ENCODE peak calls at places on chromosome 1, in four cellular contexts. One of them, this sample, is unnamed.

GRCh38 chr1:29503441-29503840 is 267.1 kb downstream of the PTPRU start:
- DNase-seq in GM12878: no peak
- DNase-seq in K562: no peak
- DNase-seq in HepG2: no peak
- DNase-seq in this sample: no peak

GRCh38 chr1:226664413-226665101 is 74.5 kb downstream of the ITPKB start:
- DNase-seq in HepG2: no peak
- DNase-seq in GM12878: no peak
- DNase-seq in K562: no peak
- DNase-seq in this sample: peak

GRCh38 chr1:87706779-87707228 is 378.1 kb downstream of the LMO4 start:
- DNase-seq in GM12878: no peak
- DNase-seq in HepG2: no peak
- DNase-seq in K562: no peak
- DNase-seq in this sample: no peak

GRCh38 chr1:229900220-229900619 is 166.8 kb upstream of the GALNT2 start:
- DNase-seq in GM12878: no peak
- DNase-seq in HepG2: no peak
- DNase-seq in K562: peak
- DNase-seq in this sample: no peak

GRCh38 chr1:231808990-231809389 is 182.4 kb downstream of the DISC1 start:
- DNase-seq in K562: peak
- DNase-seq in HepG2: no peak
- DNase-seq in GM12878: no peak
- DNase-seq in this sample: peak

GRCh38 chr1:161962094-161962887 is 61.4 kb downstream of the OLFML2B start:
- DNase-seq in K562: no peak
- DNase-seq in GM12878: peak
- DNase-seq in HepG2: no peak
- DNase-seq in this sample: peak

GRCh38 chr1:167430134-167430848 is 88.0 kb downstream of the CD247 start:
- DNase-seq in K562: no peak
- DNase-seq in GM12878: no peak
- DNase-seq in HepG2: no peak
- DNase-seq in this sample: no peak

GRCh38 chr1:208369050-208369449 is 124.9 kb upstream of the PLXNA2 start:
- DNase-seq in K562: no peak
- DNase-seq in GM12878: no peak
- DNase-seq in HepG2: no peak
- DNase-seq in this sample: no peak

GRCh38 chr1:7235871-7236472 is 450.7 kb downstream of the CAMTA1 start:
- DNase-seq in K562: peak
- DNase-seq in HepG2: no peak
- DNase-seq in GM12878: no peak
- DNase-seq in this sample: no peak

GRCh38 chr1:116020668-116021272 is 44.5 kb downstream of the SLC22A15 start:
- DNase-seq in K562: peak
- DNase-seq in HepG2: peak
- DNase-seq in GM12878: no peak
- DNase-seq in this sample: peak

GRCh38 chr1:53069265-53069662 is 7.3 kb downstream of the PODN start:
- DNase-seq in K562: no peak
- DNase-seq in HepG2: no peak
- DNase-seq in GM12878: no peak
- DNase-seq in this sample: no peak

GRCh38 chr1:1665815-1666251 is 7.0 kb upstream of the CDK11B start:
- DNase-seq in K562: peak
- DNase-seq in GM12878: no peak
- DNase-seq in HepG2: no peak
- DNase-seq in this sample: no peak

GRCh38 chr1:230708631-230709580 is 5.0 kb downstream of the AGT start:
- DNase-seq in K562: peak
- DNase-seq in HepG2: peak
- DNase-seq in GM12878: no peak
- DNase-seq in this sample: no peak

GRCh38 chr1:28811766-28812668 is at the start of gene OPRD1:
- DNase-seq in GM12878: no peak
- DNase-seq in HepG2: no peak
- DNase-seq in K562: no peak
- DNase-seq in this sample: no peak

GRCh38 chr1:29171089-29171488 is 10.6 kb downstream of the SRSF4 start:
- DNase-seq in K562: no peak
- DNase-seq in HepG2: no peak
- DNase-seq in GM12878: peak
- DNase-seq in this sample: no peak

GRCh38 chr1:181655756-181656155 is 172.4 kb downstream of the CACNA1E start:
- DNase-seq in GM12878: no peak
- DNase-seq in K562: no peak
- DNase-seq in HepG2: no peak
- DNase-seq in this sample: no peak

GRCh38 chr1:111517464-111518225 is 14.2 kb upstream of the ADORA3 start:
- DNase-seq in HepG2: no peak
- DNase-seq in K562: no peak
- DNase-seq in GM12878: no peak
- DNase-seq in this sample: no peak

GRCh38 chr1:165383067-165383466 is 26.6 kb upstream of the LMX1A start:
- DNase-seq in GM12878: no peak
- DNase-seq in HepG2: no peak
- DNase-seq in K562: no peak
- DNase-seq in this sample: no peak

GRCh38 chr1:224784606-224785328 is 144.7 kb upstream of the DNAH14 start:
- DNase-seq in K562: no peak
- DNase-seq in GM12878: no peak
- DNase-seq in HepG2: no peak
- DNase-seq in this sample: no peak

GRCh38 chr1:190564117-190564516 is 86.5 kb upstream of the BRINP3 start:
- DNase-seq in HepG2: no peak
- DNase-seq in K562: no peak
- DNase-seq in GM12878: no peak
- DNase-seq in this sample: no peak

GRCh38 chr1:55555971-55556370 is 340.8 kb upstream of the USP24 start:
- DNase-seq in K562: no peak
- DNase-seq in GM12878: no peak
- DNase-seq in HepG2: no peak
- DNase-seq in this sample: no peak

GRCh38 chr1:50424045-50424939 is 1.0 kb upstream of the DMRTA2 start:
- DNase-seq in K562: no peak
- DNase-seq in HepG2: no peak
- DNase-seq in GM12878: no peak
- DNase-seq in this sample: peak
- TF ChIP-seq EZH2 in K562: no peak
- TF ChIP-seq EZH2 in HepG2: no peak
- TF ChIP-seq EZH2 in GM12878: no peak
- TF ChIP-seq EZH2 in this sample: peak

GRCh38 chr1:77016371-77016770 is 149.1 kb downstream of the ST6GALNAC5 start:
- DNase-seq in K562: no peak
- DNase-seq in HepG2: no peak
- DNase-seq in GM12878: no peak
- DNase-seq in this sample: no peak

GRCh38 chr1:77010937-77011336 is 143.7 kb downstream of the ST6GALNAC5 start:
- DNase-seq in HepG2: no peak
- DNase-seq in GM12878: no peak
- DNase-seq in K562: no peak
- DNase-seq in this sample: no peak

GRCh38 chr1:77015748-77016341 is 148.6 kb downstream of the ST6GALNAC5 start:
- DNase-seq in K562: no peak
- DNase-seq in HepG2: no peak
- DNase-seq in GM12878: no peak
- DNase-seq in this sample: no peak

GRCh38 chr1:77018386-77019156 is 151.3 kb downstream of the ST6GALNAC5 start:
- DNase-seq in K562: no peak
- DNase-seq in GM12878: no peak
- DNase-seq in HepG2: no peak
- DNase-seq in this sample: no peak

GRCh38 chr1:77014396-77014795 is 147.1 kb downstream of the ST6GALNAC5 start:
- DNase-seq in GM12878: no peak
- DNase-seq in K562: no peak
- DNase-seq in HepG2: no peak
- DNase-seq in this sample: no peak
- TF ChIP-seq MYC in GM12878: no peak
- TF ChIP-seq MYC in K562: no peak
- TF ChIP-seq MYC in HepG2: no peak
- TF ChIP-seq MYC in this sample: no peak

DNA sequence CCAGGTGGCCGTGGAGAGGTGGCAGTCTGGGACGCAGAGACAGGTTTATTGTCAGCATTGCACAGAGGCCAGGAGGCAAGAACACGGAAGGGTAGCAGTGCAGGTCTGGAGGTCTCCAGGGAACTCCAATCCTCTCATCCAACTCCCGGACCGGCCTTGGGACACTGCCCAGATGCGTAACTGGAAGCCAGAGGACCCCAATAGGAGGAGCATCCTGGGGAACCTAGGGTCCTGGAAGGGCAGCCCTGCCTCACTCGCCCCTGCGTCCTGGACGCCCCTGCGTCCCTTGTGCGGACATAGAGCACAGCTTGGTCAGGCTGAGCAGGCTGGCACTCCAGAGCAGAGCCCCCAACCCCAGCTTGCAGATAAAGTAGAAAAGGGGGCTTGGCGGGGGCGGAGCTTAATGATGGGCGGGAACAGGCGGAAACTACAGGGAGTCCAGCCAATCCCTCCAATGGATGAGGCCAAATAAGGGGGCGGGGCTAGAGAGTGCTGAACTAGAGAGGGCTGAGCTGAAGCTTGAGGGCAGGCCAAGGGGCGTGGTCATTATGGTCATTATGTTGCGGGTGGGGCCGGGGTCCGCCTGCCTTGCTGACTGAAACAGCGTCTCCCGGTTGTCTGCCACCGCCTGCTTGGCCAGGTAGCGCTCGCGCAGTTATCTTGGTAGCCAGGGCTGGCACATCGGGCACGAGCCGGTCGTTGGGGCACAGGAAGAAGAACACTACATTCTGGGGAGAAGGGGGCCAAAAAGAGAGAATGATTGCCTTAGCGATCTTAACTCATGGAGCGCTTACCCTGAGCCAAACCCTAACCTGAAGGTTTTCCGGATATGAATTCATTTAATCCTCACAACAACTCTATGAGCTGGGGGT is 3.7 kb upstream of the ARHGEF19 start:
- DNase-seq in K562: peak
- DNase-seq in GM12878: peak
- DNase-seq in HepG2: peak
- DNase-seq in this sample: peak
- TF ChIP-seq EZH2 in K562: no peak
- TF ChIP-seq EZH2 in GM12878: no peak
- TF ChIP-seq EZH2 in HepG2: no peak
- TF ChIP-seq EZH2 in this sample: no peak

GRCh38 chr1:56833088-56833487 is 13.9 kb upstream of the FYB2 start:
- DNase-seq in K562: no peak
- DNase-seq in HepG2: no peak
- DNase-seq in GM12878: no peak
- DNase-seq in this sample: no peak

GRCh38 chr1:56830052-56830451 is 10.8 kb upstream of the FYB2 start:
- DNase-seq in K562: no peak
- DNase-seq in GM12878: no peak
- DNase-seq in HepG2: no peak
- DNase-seq in this sample: no peak

GRCh38 chr1:56834137-56834900 is 15.1 kb upstream of the FYB2 start:
- DNase-seq in GM12878: no peak
- DNase-seq in K562: no peak
- DNase-seq in HepG2: no peak
- DNase-seq in this sample: no peak

GRCh38 chr1:56835657-56836056 is 16.5 kb upstream of the FYB2 start:
- DNase-seq in GM12878: no peak
- DNase-seq in K562: no peak
- DNase-seq in HepG2: peak
- DNase-seq in this sample: no peak

DNA sequence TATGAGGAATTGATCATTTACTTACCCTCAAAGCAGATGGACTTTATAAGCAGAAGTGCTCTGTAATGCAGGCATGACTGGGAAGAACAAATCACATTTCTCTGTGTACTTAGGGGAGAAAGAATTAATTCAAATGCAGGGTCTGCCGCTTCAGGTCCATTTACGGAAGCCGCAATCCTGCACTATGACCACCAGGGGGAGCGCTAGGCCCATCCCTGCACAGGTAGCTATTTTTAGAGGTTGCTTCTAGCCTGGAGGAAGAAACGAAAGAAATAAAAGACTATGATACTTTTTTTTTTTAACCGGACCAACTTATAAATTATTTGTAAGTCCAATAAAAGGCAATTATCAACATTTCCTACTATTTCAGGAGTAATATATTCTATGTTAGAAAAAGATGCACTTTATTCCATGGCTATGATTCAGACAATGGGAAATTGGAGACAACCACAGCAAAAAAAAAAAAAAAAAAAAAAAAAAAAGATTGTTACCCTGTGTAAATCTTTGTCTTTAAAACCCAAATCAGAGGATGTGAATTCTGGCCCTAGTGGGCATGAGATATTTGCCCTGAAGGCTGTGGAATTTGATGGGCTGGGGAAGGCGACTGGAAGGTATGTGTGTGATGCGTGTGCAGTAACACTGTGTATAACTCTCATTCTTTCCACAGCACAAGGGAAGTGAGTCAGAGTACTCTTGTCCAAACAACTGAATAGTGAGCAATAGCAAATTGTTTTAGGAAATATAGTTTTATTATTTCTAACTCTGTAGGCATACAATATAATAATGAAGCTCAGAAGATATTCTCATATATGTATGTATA is 12.9 kb upstream of the FYB2 start:
- DNase-seq in GM12878: peak
- DNase-seq in K562: peak
- DNase-seq in HepG2: peak
- DNase-seq in this sample: peak
- TF ChIP-seq MYC in GM12878: no peak
- TF ChIP-seq MYC in K562: no peak
- TF ChIP-seq MYC in HepG2: no peak
- TF ChIP-seq MYC in this sample: no peak

DNA sequence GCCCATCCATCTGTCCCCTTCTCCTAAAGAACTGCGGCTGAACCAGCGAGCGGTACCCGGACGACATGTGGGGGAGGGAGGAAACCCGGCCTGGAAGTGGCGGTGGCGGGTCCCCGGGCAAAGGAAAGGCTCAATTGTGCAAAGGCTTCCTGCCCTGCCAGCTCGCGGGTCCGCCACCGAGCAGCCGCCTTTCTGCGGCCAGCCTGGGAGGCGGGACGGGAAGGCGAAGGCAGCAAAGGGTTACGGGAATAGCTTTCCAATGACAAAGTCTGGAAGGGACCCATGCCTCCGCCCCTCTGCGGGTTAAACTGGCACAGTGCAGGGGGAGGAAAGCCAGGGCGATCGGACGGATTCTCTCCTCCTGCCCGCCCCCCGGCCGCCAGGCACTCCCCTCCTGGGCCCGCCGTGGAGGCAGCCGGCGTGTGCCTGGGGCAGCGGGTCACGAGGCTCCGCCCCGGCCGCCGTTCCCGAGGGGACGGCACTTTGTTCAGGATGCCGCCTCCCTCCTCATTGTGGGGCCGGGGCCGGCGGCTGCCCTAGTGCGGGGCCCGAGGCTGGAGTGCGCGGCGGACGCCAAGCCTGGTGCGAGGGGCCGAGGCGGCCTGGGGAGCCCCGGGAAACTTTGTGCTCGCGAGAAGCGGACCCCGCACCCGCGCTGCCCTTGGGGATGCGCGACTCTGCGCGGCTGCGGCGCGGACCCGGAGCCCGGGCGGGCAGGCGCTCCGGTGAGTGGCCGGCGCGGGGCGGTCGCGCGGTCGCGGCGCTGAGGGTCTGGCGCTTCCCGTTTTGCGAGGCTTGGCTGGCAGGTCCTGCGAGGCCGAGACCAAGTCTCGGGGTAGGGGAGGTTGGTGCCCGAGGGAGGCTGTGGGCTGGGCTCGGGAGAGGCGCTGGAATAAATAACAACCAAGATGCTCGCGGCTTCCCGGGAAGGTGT is at the start of gene NAV1:
- DNase-seq in GM12878: no peak
- DNase-seq in K562: no peak
- DNase-seq in HepG2: no peak
- DNase-seq in this sample: peak
- TF ChIP-seq EZH2 in GM12878: peak
- TF ChIP-seq EZH2 in K562: peak
- TF ChIP-seq EZH2 in HepG2: no peak
- TF ChIP-seq EZH2 in this sample: no peak